ENCODE peak calls at places on chromosomes 6 and 20, in seven cellular contexts. T is IMR-90, J is sigmoid colon, V is stomach, P is suprapubic skin, Y is testis, S is uterus. A is an unnamed sample.

GRCh38 chr20:6769953-6770831 is 2.7 kb downstream of the BMP2 start:
- DNase-seq in J (peak), P (peak), T (no peak), Y (peak), S (peak), V (peak), A (peak)

GRCh38 chr6:6998194-6998569 is 109.6 kb upstream of the RREB1 start:
- DNase-seq in P (no peak), S (no peak), T (no peak), V (no peak), J (no peak), Y (no peak), A (peak)

GRCh38 chr6:143015300-143015706 is 45.4 kb upstream of the AIG1 start:
- DNase-seq in S (no peak), Y (no peak), J (no peak), T (no peak), V (no peak), P (no peak), A (no peak)

GRCh38 chr6:97068211-97068610 is 143.7 kb downstream of the KLHL32 start:
- DNase-seq in J (no peak), P (no peak), Y (no peak), S (no peak), T (peak), V (no peak), A (no peak)

GRCh38 chr6:11974089-11974488 is 38.0 kb upstream of the HIVEP1 start:
- DNase-seq in S (no peak), V (no peak), T (peak), Y (no peak), J (no peak), P (no peak), A (no peak)

GRCh38 chr6:79469381-79470246 is 67.6 kb downstream of the LCA5 start:
- DNase-seq in T (no peak), Y (no peak), V (no peak), S (no peak), J (no peak), P (no peak), A (no peak)

GRCh38 chr6:132812756-132813172 is 1.6 kb upstream of the RPS12 start:
- DNase-seq in Y (no peak), V (no peak), J (no peak), P (no peak), T (peak), S (no peak), A (no peak)

GRCh38 chr6:167350731-167351655 is 26.1 kb downstream of the TTLL2 start:
- DNase-seq in Y (peak), V (peak), P (peak), J (peak), T (no peak), S (peak), A (peak)

GRCh38 chr20:3808141-3808479 is 12.0 kb downstream of the CDC25B start:
- DNase-seq in P (peak), J (peak), S (peak), T (peak), V (peak), Y (peak), A (peak)

GRCh38 chr6:47106216-47106615 is 64.1 kb upstream of the ADGRF1 start:
- DNase-seq in V (no peak), S (no peak), J (no peak), P (no peak), T (no peak), Y (no peak), A (no peak)

GRCh38 chr20:37349517-37350491 is 3.9 kb downstream of the SRC start:
- DNase-seq in V (peak), T (peak), Y (no peak), J (peak), S (peak), P (no peak), A (no peak)

GRCh38 chr6:36973190-36973589 is 12.8 kb downstream of the MTCH1 start:
- DNase-seq in Y (no peak), J (no peak), P (no peak), T (no peak), V (no peak), S (no peak), A (peak)

GRCh38 chr6:36971926-36972673 is 13.9 kb downstream of the MTCH1 start:
- DNase-seq in V (no peak), P (no peak), T (no peak), J (no peak), S (no peak), Y (no peak), A (peak)

GRCh38 chr6:36969240-36969691 is 14.7 kb downstream of the PI16 start:
- DNase-seq in Y (no peak), S (no peak), V (peak), T (no peak), P (no peak), J (peak), A (peak)

GRCh38 chr6:36969988-36970891 is 15.7 kb downstream of the PI16 start:
- DNase-seq in V (no peak), S (no peak), P (no peak), J (no peak), T (no peak), Y (no peak), A (no peak)

DNA sequence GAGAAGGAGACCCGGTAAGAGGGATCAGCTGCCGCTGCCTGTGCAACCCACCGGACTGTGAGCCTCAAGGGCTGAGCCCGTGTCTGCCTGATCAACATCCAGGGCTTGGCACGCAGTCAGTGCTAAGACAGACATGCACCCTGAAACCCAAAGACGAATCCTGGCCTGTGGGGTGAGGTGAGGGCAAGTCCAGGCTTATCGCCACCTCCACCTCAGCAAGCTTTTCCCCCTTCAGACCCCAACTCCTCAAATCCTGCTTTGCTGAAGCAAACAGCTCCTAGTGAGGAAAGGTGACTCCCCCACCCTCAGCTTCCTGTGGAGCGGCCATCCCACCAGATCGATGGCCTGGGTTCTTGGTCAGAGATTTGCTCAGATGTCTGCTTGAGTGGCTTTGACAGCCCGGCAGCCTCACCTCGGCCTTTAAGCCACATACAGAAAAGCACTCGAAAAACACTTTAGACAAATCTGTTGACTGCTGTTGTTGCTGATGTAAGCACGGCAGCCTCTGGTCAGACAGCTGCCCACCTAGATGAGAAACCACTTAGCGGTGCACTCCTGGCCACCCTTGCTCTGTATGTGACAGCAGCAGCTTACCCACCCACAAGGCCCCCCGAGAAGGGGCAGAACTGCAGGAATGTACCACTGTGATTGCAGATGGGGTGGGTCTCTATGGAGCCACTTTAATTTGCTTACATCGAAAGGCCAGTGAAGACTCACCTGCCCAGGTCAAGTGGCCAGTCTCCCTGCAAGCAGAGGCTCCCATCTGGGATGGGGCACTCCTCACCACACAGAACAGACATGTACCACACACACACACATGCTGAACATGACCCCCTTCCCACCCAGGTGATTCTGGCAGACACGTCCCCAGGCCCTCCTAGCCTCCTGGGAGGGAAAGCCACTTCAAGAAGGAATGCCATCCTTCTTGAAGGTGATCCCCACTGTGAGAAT is 14.8 kb downstream of the MTCH1 start:
- DNase-seq in S (no peak), Y (no peak), J (no peak), V (no peak), P (no peak), T (no peak), A (no peak)
- TF ChIP-seq POLR2A in S (no peak), Y (no peak), J (no peak), V (no peak), P (no peak), T (no peak), A (no peak)

DNA sequence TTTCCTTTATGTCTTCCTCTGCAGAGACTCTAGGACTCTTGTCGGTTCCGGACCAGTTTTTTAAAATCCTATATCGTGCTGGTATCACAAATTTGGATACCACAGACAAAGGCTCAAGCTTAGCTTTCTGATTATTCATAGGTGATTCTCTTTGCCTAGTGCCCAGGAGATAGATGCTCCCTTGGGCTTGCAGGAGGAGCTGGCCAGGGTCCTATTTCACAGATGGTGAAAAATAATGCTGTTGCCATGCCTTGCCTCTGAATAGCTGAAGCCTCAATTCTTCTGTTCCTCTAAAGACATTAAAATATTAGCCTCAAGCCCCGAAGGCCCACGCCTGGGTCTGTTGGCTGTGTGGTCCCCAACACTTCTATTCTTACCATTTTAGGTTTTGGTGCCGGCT is 123.9 kb upstream of the BACH2 start:
- DNase-seq in P (no peak), J (no peak), Y (no peak), T (no peak), V (no peak), S (no peak), A (no peak)
- TF ChIP-seq POLR2A in P (no peak), J (no peak), Y (no peak), T (no peak), V (no peak), S (no peak), A (no peak)

DNA sequence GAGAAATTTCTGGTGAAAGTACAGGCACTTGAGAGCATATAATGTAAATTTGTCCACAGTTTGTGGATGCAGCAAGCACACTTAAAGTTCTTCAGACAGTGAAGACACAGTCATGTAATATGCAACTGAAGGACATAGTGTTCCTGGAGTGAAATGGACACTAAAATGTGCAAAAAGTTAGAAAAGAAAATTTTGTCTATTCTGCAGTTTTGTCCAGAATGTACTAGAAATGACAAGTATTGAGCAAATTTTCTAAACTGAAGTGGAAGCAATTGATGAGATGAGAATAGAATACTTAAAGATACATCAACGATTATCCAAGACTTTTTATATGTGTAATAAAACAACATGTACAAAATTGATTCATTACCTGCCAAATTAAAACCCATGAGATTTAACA is 647.0 kb upstream of the IMPG1 start:
- DNase-seq in P (no peak), J (no peak), S (no peak), V (no peak), Y (no peak), T (no peak), A (no peak)
- TF ChIP-seq POLR2A in P (no peak), J (no peak), S (no peak), V (no peak), Y (no peak), T (no peak), A (no peak)

GRCh38 chr20:41317536-41318270 is at the start of gene ZHX3:
- DNase-seq in Y (peak), S (peak), J (peak), T (peak), V (peak), P (peak), A (peak)
- TF ChIP-seq POLR2A in Y (no peak), S (peak), J (no peak), T (no peak), V (no peak), P (no peak), A (peak)

DNA sequence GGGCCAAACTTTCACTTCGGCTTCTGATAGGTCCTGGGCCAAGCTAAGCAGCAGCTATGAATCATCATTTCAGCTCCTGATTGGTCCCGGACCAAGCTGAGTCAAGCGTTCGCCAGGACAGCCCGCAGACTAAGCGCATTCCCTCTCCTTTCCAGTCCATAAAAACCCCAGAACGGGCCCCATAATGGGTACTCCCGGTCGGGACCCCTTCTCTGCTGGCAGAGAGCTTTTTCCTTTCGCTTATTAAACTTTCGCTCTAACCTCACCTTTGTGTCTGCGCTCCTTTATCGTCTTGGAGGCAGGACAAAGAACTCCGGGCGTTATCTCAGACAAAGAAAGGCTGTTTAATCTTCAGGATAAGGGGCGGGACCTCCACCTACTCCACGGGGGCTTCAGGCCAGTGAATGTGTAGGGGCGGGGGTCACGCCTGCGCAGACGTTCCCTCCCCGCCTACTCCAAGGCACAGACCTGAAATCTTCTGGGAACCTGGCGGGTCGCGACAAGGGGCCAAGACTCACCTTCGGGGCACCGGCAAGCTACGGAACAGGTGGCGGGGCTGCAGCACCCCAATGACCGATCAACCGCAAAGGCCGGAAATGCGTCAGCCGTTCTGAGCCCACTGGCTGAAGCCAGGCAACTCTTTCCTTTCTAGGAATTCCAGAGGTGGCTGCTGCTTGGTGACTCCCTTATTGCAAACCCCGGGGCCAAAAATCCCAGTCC is at the start of gene ZSCAN31:
- DNase-seq in J (peak), Y (peak), S (peak), T (peak), P (peak), V (peak), A (peak)
- TF ChIP-seq POLR2A in J (peak), Y (peak), S (peak), T (peak), P (no peak), V (no peak), A (no peak)

GRCh38 chr6:1383729-1384548 is 5.4 kb upstream of the FOXF2 start:
- DNase-seq in T (no peak), Y (no peak), V (no peak), S (no peak), P (no peak), J (no peak), A (no peak)
- TF ChIP-seq POLR2A in T (no peak), Y (no peak), V (no peak), S (no peak), P (no peak), J (no peak), A (no peak)

GRCh38 chr6:161917645-161918044 is 643.8 kb upstream of the AGPAT4 start:
- DNase-seq in T (no peak), P (no peak), Y (no peak), V (no peak), S (no peak), J (no peak), A (no peak)

GRCh38 chr6:161919711-161920110 is 645.9 kb upstream of the AGPAT4 start:
- DNase-seq in P (no peak), T (no peak), S (no peak), J (no peak), Y (no peak), V (no peak), A (no peak)

GRCh38 chr6:161918154-161918553 is 644.3 kb upstream of the AGPAT4 start:
- DNase-seq in Y (no peak), S (no peak), J (no peak), V (no peak), P (no peak), T (peak), A (no peak)

GRCh38 chr6:161921602-161922400 is 647.9 kb upstream of the AGPAT4 start:
- DNase-seq in T (no peak), P (no peak), Y (no peak), J (no peak), S (no peak), V (no peak), A (no peak)

DNA sequence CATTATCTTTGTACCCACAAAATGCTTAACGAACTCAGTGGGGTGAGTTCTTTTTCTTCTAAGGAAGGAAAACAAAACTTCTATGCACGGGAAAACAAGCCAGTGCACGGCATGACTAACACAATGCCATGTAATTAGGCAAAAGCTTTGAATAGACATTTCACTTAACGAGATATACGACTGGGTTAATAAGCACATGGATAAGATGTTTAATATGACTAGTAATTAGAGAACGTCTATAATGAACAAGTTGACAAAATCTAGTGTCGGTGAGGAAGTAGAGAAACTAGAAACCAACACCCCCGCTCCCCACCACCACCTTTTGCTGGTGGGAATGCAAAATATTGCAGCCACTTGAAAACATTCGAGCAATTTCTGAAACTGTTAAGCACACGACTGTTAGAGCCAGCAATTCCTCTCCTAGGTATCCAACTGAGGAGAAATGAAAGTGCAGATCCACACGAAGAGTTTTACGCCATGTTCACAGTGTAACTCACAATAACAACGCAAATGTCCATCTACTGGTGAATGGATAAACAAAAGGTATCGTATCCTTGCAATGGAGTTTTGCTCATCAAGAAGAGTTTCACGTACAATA is 644.8 kb upstream of the AGPAT4 start:
- DNase-seq in P (no peak), S (no peak), J (no peak), T (no peak), V (no peak), Y (no peak), A (no peak)
- TF ChIP-seq POLR2A in P (no peak), S (no peak), J (no peak), T (no peak), V (no peak), Y (no peak), A (no peak)

A was measured in thyroid gland.